ENCODE peak calls at places on chromosomes 5 and 9, in five cellular contexts. Y, X, C, A and B are unnamed samples.

GRCh38 chr5:62138607-62139006 is 167.4 kb upstream of the KIF2A start:
- DNase-seq in Y (no peak), X (no peak), C (no peak), A (no peak), B (no peak)

GRCh38 chr9:100354121-100354800 is 1.5 kb upstream of the TEX10 start:
- DNase-seq in Y (no peak), X (no peak), C (peak), A (no peak), B (no peak)

GRCh38 chr5:151222769-151223446 is 984 bp downstream of the CCDC69 start:
- DNase-seq in Y (no peak), X (no peak), C (peak), A (peak), B (peak)

GRCh38 chr5:155676967-155677366 is 650.0 kb upstream of the SGCD start:
- DNase-seq in Y (no peak), X (no peak), C (no peak), A (no peak), B (no peak)

GRCh38 chr9:110180713-110181434 is 27.1 kb downstream of the C9orf152 start:
- DNase-seq in Y (peak), X (peak), C (peak), A (peak), B (no peak)

GRCh38 chr5:126988021-126988569 is 42.3 kb downstream of the MARCHF3 start:
- DNase-seq in Y (no peak), X (no peak), C (peak), A (no peak), B (peak)

GRCh38 chr5:71481441-71481840 is 26.0 kb downstream of the BDP1 start:
- DNase-seq in Y (no peak), X (no peak), C (no peak), A (no peak), B (no peak)

GRCh38 chr5:90747175-90747574 is 188.6 kb downstream of the ADGRV1 start:
- DNase-seq in Y (peak), X (no peak), C (no peak), A (no peak), B (no peak)

GRCh38 chr5:119168401-119168800 is 97.5 kb downstream of the DMXL1 start:
- DNase-seq in Y (no peak), X (no peak), C (no peak), A (no peak), B (no peak)

GRCh38 chr9:137679695-137680305 is 61.0 kb downstream of the EHMT1 start:
- DNase-seq in Y (no peak), X (no peak), C (peak), A (no peak), B (no peak)

GRCh38 chr5:59034498-59035186 is 451.8 kb downstream of the RAB3C start:
- DNase-seq in Y (no peak), X (no peak), C (peak), A (no peak), B (peak)

GRCh38 chr9:4027616-4028015 is 272.3 kb downstream of the GLIS3 start:
- DNase-seq in Y (no peak), X (no peak), C (no peak), A (no peak), B (no peak)

GRCh38 chr9:94650924-94651323 is 11.6 kb upstream of the FBP1 start:
- DNase-seq in Y (no peak), X (no peak), C (no peak), A (no peak), B (no peak)

GRCh38 chr9:91033802-91034201 is 232.2 kb downstream of the SYK start:
- DNase-seq in Y (no peak), X (no peak), C (peak), A (no peak), B (peak)

GRCh38 chr9:21470126-21470525 is 12.0 kb downstream of the IFNE start:
- DNase-seq in Y (no peak), X (no peak), C (no peak), A (no peak), B (no peak)

GRCh38 chr9:16458696-16459420 is 411.6 kb downstream of the BNC2 start:
- DNase-seq in Y (no peak), X (no peak), C (no peak), A (no peak), B (no peak)

GRCh38 chr9:96331236-96331947 is 29.4 kb upstream of the HSD17B3 start:
- DNase-seq in Y (peak), X (no peak), C (no peak), A (no peak), B (no peak)

GRCh38 chr9:136511670-136512592 is 29.1 kb upstream of the SEC16A start:
- DNase-seq in Y (no peak), X (no peak), C (no peak), A (no peak), B (no peak)

DNA sequence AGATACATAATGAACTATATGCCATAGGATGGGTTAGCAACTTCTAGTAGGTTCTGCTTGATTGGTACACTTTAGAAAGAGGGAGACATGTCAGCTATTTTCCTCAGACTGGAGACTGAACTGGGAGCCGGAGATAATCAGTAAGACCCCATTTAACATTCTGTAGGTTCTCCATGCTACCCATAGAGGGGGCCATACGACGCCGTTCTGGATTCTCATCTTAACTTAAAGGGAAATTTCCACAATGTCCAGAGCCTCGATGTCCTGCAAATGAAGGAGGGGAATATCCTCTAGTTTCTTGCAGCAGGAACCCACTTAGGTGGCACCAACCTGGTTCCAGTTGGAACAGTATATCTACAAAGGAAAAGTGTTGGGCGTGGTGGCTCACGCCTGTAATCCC is 22.3 kb upstream of the NPM1 start:
- DNase-seq in Y (no peak), X (no peak), C (peak), A (no peak), B (no peak)
- TF ChIP-seq CTCF in Y (peak), X (peak), C (peak), A (no peak), B (no peak)

GRCh38 chr9:12922209-12922914 is 147.5 kb downstream of the LURAP1L start:
- DNase-seq in Y (no peak), X (no peak), C (no peak), A (no peak), B (no peak)
- TF ChIP-seq CTCF in Y (no peak), X (no peak), C (no peak), A (no peak), B (no peak)

DNA sequence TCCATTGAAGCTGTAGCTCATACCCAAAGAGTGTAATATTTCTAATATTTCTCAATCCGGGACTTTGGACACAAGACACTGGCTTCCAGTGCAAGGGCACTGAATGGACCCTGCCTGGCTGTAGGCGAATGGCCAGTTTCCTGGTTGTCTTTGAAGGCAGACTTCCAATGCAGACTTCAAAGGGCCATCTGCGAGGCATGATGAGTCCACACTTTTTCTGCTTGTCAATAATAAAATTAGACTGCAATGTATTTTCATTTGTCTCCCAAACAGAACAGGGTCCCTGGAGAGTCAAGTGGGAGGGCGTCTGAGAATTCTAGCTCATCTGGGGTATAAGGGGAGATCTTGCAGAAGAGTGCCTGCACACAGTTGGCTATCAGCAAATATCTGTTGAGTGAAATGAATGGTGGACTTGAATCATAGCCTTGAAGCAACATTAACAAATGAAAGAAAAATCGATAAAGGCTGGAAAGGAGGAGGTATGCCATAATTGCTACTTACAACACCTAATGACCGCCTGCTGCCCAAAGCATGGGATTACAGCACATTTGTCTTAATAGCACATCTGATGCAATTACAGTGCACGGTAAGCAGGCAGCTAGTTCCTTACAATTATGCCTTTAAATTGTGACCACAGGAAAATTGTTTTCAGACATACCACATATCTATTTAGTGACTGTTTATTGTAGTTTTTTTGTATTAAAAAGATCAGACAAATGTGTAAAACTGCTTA is 137.5 kb downstream of the ARHGEF28 start:
- DNase-seq in Y (peak), X (no peak), C (no peak), A (no peak), B (no peak)
- TF ChIP-seq CTCF in Y (no peak), X (no peak), C (no peak), A (no peak), B (no peak)

DNA sequence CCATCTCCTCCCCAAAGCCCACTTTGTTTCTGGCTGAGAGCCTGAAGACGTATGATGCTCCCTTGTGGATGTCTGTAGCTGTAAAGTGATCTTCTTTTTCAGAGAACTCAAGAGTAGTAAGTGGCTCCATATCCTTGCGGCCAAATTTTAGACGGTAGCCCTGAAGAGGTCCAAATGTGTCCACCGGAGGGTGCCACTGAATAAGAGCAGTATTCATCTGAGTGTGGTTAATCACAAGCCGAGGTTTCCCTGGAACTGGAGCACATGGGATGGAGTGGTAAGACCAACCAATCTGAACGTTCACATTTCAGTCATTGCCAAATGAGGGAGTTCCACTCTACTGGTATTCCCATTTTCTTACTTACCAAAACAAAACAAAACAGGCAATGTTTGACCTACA is 686.5 kb upstream of the DMAC1 start:
- DNase-seq in Y (peak), X (no peak), C (no peak), A (no peak), B (no peak)
- TF ChIP-seq CTCF in Y (no peak), X (peak), C (peak), A (no peak), B (no peak)

DNA sequence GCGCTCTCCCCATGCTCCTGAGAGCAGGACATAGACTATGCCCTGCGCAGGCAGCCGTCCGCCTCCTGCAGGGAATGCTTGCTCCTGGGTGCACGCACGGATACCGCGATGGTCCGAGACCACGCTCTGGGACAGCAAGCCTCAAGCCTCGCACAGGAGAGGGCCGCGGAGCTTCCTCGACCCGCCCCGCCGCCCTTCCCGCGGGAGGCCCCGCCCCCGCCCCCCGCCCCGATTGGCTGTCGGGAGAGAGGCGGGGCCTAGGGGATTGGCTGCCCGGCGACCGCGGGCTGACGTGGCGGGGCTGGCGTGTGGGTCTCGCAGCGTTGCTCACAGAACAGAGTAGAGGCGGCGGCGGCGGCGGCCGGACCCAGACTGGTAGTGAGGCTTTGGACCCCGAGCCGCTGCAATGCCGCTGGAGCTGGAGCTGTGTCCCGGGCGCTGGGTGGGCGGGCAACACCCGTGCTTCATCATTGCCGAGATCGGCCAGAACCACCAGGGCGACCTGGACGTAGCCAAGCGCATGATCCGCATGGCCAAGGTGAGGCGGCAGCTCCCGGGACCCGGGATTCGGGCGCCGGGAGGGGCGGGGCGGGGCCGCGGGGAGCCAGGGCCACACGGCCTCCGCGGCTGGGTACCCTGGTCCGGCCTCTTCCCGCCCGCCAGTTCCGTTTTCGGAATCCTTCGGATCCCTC is at the start of gene NANS:
- DNase-seq in Y (peak), X (peak), C (peak), A (peak), B (peak)
- TF ChIP-seq CTCF in Y (no peak), X (no peak), C (no peak), A (no peak), B (no peak)

DNA sequence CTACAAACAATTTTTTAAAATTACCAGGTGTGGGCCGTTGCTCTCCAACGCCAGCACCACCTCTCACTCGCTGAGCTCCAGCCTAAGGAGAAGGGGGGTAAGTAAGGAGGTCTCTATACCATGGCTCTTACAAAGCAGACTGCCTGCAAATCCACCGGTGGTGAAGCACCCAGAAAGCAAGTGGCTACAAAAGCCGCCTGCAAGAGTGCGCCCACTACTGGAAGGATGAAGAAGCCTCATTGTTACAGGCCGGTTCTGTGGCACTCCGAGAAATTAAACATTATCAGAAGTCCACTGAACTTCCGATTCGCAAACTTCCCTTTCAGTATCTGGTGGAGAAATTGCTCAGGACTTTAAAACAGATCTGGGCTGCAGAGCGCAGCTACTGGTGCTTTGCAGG is 46.0 kb downstream of the CDO1 start:
- DNase-seq in Y (peak), X (no peak), C (peak), A (no peak), B (no peak)
- TF ChIP-seq CTCF in Y (no peak), X (peak), C (peak), A (no peak), B (peak)